ENCODE peak calls at places on chromosomes 2 and 18, in six cellular contexts. O, V, A, E, D and X are unnamed samples.

GRCh38 chr2:142325870-142326269 is 195.1 kb upstream of the LRP1B start:
- DNase-seq in V (no peak), D (no peak), E (no peak), A (no peak), O (no peak), X (no peak)

GRCh38 chr2:145807978-145808377 is 1288.1 kb upstream of the ZEB2 start:
- DNase-seq in O (no peak), D (no peak), A (no peak), V (no peak), E (no peak), X (no peak)

GRCh38 chr2:120865656-120866055 is 130.0 kb downstream of the GLI2 start:
- DNase-seq in E (no peak), O (no peak), V (no peak), A (no peak), D (no peak), X (no peak)

GRCh38 chr2:235312571-235312970 is 181.3 kb upstream of the AGAP1 start:
- DNase-seq in A (no peak), E (no peak), O (no peak), D (no peak), V (no peak), X (no peak)

GRCh38 chr2:85840091-85840490 is 48.7 kb downstream of the ST3GAL5 start:
- DNase-seq in O (no peak), D (no peak), V (no peak), E (no peak), A (no peak), X (no peak)

GRCh38 chr18:55301836-55302235 is 286.2 kb downstream of the TCF4 start:
- DNase-seq in D (no peak), V (peak), E (no peak), O (no peak), A (no peak), X (no peak)

GRCh38 chr2:68385232-68385906 is 20.3 kb downstream of the PLEK start:
- DNase-seq in A (no peak), V (no peak), O (no peak), E (no peak), D (no peak), X (no peak)

GRCh38 chr2:164992818-164993217 is 37.5 kb upstream of the SLC38A11 start:
- DNase-seq in A (no peak), D (no peak), O (peak), V (peak), E (peak), X (peak)

GRCh38 chr18:70289351-70290330 is 796 bp downstream of the SOCS6 start:
- DNase-seq in V (peak), A (no peak), O (peak), D (no peak), E (no peak), X (no peak)

GRCh38 chr2:602571-603366 is 74.4 kb downstream of the TMEM18 start:
- DNase-seq in V (no peak), A (no peak), O (no peak), D (no peak), E (no peak), X (no peak)

GRCh38 chr2:110114007-110114591 is 1.5 kb downstream of the MALL start:
- DNase-seq in D (no peak), O (peak), V (peak), E (no peak), A (no peak), X (no peak)

GRCh38 chr18:42959528-42959927 is 156.0 kb downstream of the RIT2 start:
- DNase-seq in O (no peak), A (no peak), V (no peak), E (no peak), D (no peak), X (no peak)

GRCh38 chr2:231554748-231555545 is 24.7 kb upstream of the NMUR1 start:
- DNase-seq in D (no peak), O (peak), E (no peak), V (peak), A (no peak), X (no peak)

GRCh38 chr2:61327173-61327572 is 143.7 kb downstream of the USP34 start:
- DNase-seq in D (no peak), A (no peak), V (no peak), E (no peak), O (no peak), X (no peak)

GRCh38 chr2:74104839-74105238 is 42.9 kb downstream of the BOLA3 start:
- DNase-seq in A (no peak), E (no peak), V (peak), O (no peak), D (no peak), X (no peak)

GRCh38 chr18:58044370-58045264 is 591 bp downstream of the NEDD4L start:
- DNase-seq in E (no peak), V (peak), D (peak), A (peak), O (no peak), X (no peak)

GRCh38 chr2:11797846-11798245 is 51.4 kb downstream of the LPIN1 start:
- DNase-seq in V (no peak), O (no peak), A (no peak), D (no peak), E (no peak), X (no peak)

GRCh38 chr2:106030287-106031268 is 163.5 kb downstream of the UXS1 start:
- DNase-seq in E (no peak), O (peak), V (peak), D (no peak), A (no peak), X (no peak)

GRCh38 chr2:44932564-44933392 is 8.7 kb upstream of the SIX3 start:
- DNase-seq in A (no peak), D (no peak), V (no peak), E (no peak), O (no peak), X (no peak)

GRCh38 chr2:146661494-146662096 is 1183.2 kb upstream of the ACVR2A start:
- DNase-seq in V (peak), D (no peak), O (peak), A (no peak), E (no peak), X (no peak)

GRCh38 chr2:73292316-73292905 is 937 bp downstream of the EGR4 start:
- DNase-seq in D (no peak), E (no peak), A (no peak), V (no peak), O (no peak), X (no peak)

GRCh38 chr2:46964835-46965560 is 49.4 kb upstream of the MCFD2 start:
- DNase-seq in V (peak), A (no peak), O (no peak), E (no peak), D (no peak), X (no peak)

GRCh38 chr2:207133493-207133861 is 32.3 kb downstream of the KLF7 start:
- DNase-seq in V (no peak), A (no peak), O (no peak), D (no peak), E (no peak), X (no peak)

GRCh38 chr2:119853777-119854399 is 94.2 kb downstream of the PTPN4 start:
- DNase-seq in A (no peak), D (no peak), E (no peak), O (no peak), V (no peak), X (no peak)

GRCh38 chr18:58254873-58255511 is 211.0 kb downstream of the NEDD4L start:
- DNase-seq in A (no peak), D (no peak), E (no peak), V (peak), O (no peak), X (peak)

GRCh38 chr2:11082880-11083279 is 72.4 kb upstream of the SLC66A3 start:
- DNase-seq in D (no peak), O (no peak), V (no peak), A (no peak), E (no peak), X (no peak)

GRCh38 chr2:26590960-26591618 is 50.1 kb downstream of the CIB4 start:
- DNase-seq in V (no peak), D (no peak), O (no peak), A (no peak), E (no peak), X (no peak)

GRCh38 chr2:25853038-25853638 is 25.1 kb downstream of the ASXL2 start:
- DNase-seq in D (no peak), O (no peak), A (no peak), E (no peak), V (no peak), X (no peak)

GRCh38 chr2:185475868-185476267 is 262.7 kb upstream of the FSIP2 start:
- DNase-seq in E (no peak), O (no peak), D (no peak), V (no peak), A (no peak), X (no peak)

GRCh38 chr2:47174731-47175361 is 19.7 kb upstream of the STPG4 start:
- DNase-seq in V (peak), O (peak), E (no peak), A (peak), D (no peak), X (no peak)

GRCh38 chr2:60884795-60885194 is 3.4 kb downstream of the REL start:
- DNase-seq in A (no peak), E (no peak), O (peak), V (no peak), D (no peak), X (no peak)